ENCODE peak calls at places on chromosome 12, in eight cellular contexts. R is naive thymus-derived CD4-positive, alpha-beta T cell; U is CD8-positive, alpha-beta T cell; F is fibroblast of lung; L is ascending aorta; V is ovary; K is colonic mucosa; J is GM23338. M is an unnamed sample. For H3K4me1, the result is how much of the 10 kb centered on the place peaks cover.

GRCh38 chr12:124758266-124759200 is 105.1 kb downstream of the SCARB1 start:
- DNase-seq in F (no peak), K (no peak), V (no peak), U (no peak), R (no peak), J (no peak), L (no peak), M (no peak)

GRCh38 chr12:6943719-6944380 is at the start of the genes C12orf57 and RNU7-1:
- DNase-seq in U (peak), L (peak), K (peak), V (peak), R (no peak), J (peak), F (no peak), M (peak)

GRCh38 chr12:125435871-125436270 is 370.6 kb downstream of the AACS start:
- DNase-seq in U (no peak), J (no peak), V (no peak), K (no peak), L (no peak), F (no peak), R (no peak), M (no peak)

GRCh38 chr12:11836282-11836963 is 186.9 kb downstream of the ETV6 start:
- DNase-seq in U (no peak), K (no peak), J (no peak), L (peak), R (no peak), V (no peak), F (no peak), M (no peak)

GRCh38 chr12:100190013-100190394 is 10.6 kb upstream of the ACTR6 start:
- DNase-seq in R (no peak), L (no peak), J (no peak), U (no peak), K (no peak), V (no peak), F (no peak), M (no peak)

GRCh38 chr12:89752331-89752730 is 43.7 kb upstream of the ATP2B1 start:
- DNase-seq in J (no peak), U (no peak), F (no peak), K (no peak), V (no peak), L (no peak), R (no peak), M (no peak)

GRCh38 chr12:50188875-50189575 is 21.9 kb upstream of the CERS5 start:
- DNase-seq in J (no peak), F (no peak), L (no peak), U (no peak), K (peak), V (no peak), R (no peak), M (peak)

GRCh38 chr12:66210840-66211239 is 21.8 kb downstream of the IRAK3 start:
- DNase-seq in J (no peak), L (no peak), V (no peak), K (no peak), R (no peak), F (no peak), U (no peak), M (no peak)

GRCh38 chr12:33438890-33439586 is 581 bp downstream of the SYT10 start:
- DNase-seq in K (no peak), U (no peak), F (peak), L (no peak), J (peak), R (no peak), V (no peak), M (no peak)

GRCh38 chr12:25959069-25959961 is 833 bp downstream of the RASSF8 start:
- DNase-seq in V (peak), J (peak), L (peak), U (no peak), F (peak), R (no peak), K (peak), M (peak)

GRCh38 chr12:46627686-46628085 is 198.1 kb downstream of the SLC38A4 start:
- DNase-seq in F (peak), L (no peak), R (no peak), J (no peak), U (no peak), K (no peak), V (no peak), M (no peak)

GRCh38 chr12:122395319-122395718 is 27.1 kb downstream of the CLIP1 start:
- DNase-seq in R (no peak), F (peak), J (no peak), L (no peak), U (no peak), K (no peak), V (no peak), M (no peak)

GRCh38 chr12:13135336-13136178 is 32.1 kb upstream of the GSG1 start:
- DNase-seq in V (peak), L (peak), K (no peak), R (no peak), F (peak), U (no peak), J (peak), M (peak)

GRCh38 chr12:49369723-49370145 is 2.5 kb downstream of the SPATS2 start:
- DNase-seq in U (no peak), K (peak), L (no peak), F (peak), R (no peak), J (peak), V (no peak), M (no peak)

GRCh38 chr12:823043-823698 is 70.8 kb downstream of the WNK1 start:
- DNase-seq in F (no peak), K (no peak), J (no peak), R (no peak), L (no peak), U (no peak), V (no peak), M (no peak)

GRCh38 chr12:52207895-52208294 is 16.1 kb upstream of the KRT80 start:
- DNase-seq in L (no peak), U (no peak), F (peak), R (no peak), V (no peak), J (no peak), K (no peak), M (peak)

GRCh38 chr12:32302218-32302826 is 97.0 kb upstream of the FGD4 start:
- DNase-seq in U (no peak), R (no peak), K (no peak), L (no peak), F (peak), V (no peak), J (peak), M (no peak)

GRCh38 chr12:59904874-59905521 is 309.2 kb downstream of the SLC16A7 start:
- DNase-seq in U (no peak), V (no peak), R (no peak), J (no peak), K (no peak), F (peak), L (no peak), M (no peak)

DNA sequence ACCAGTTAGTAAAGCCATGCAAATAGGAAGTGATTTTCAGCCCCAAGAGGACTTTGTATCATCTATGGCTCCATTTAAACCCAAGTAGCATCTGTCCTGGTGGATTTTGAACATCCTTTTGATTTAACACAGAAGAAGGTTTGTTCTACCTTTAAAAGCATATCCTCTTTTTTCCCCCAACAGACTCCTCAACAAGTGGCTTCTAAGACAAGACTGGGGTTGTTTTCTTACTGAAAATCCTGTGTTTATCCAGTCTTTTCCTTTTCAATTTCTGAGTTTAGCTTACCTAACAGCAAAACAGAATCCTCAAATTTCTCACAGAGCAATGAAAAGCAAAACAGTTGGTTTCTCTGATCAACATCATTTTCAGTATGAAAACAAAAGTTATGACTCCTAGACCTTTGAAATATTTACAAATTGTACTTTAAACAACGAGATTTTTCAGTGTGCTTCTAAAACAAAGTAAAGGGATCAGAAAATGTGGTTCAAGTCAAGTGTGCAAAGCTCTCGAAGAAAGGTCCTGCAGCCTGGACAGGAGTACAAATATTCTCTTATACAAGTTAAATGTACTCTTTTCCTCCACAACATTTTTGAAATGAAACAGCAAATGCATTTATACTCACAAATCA is 2.8 kb downstream of the PHLDA1 start:
- DNase-seq in L (no peak), F (peak), V (no peak), R (no peak), J (no peak), U (no peak), K (no peak), M (no peak)
- H3K4me1 ChIP-seq in L (under half), F (under half), V (under half), R (under half), J (under half), U (under half), K (under half), M (under half)

DNA sequence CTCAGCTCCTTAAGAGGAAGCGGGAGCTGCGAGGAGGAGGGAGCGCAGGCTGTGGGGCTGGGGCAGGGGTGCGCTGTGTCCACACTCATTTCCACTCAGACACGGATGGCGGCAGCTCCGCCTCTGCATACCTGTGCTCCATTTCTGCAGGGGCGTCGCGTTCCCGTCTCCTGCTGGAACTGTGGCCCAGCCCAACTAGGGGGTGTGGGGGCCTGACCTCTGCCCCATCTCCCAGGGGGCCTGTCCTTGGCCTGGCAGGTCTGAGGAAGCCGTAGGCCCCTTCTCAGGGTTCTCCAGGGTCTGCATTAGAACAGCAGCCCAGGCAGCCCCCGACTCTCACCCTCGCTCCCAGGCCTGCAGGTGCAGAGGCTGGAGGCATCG is 31.2 kb downstream of the FBRSL1 start:
- DNase-seq in U (no peak), J (no peak), F (no peak), V (no peak), L (no peak), R (no peak), K (no peak), M (no peak)
- H3K4me1 ChIP-seq in U (under half), J (under half), F (under half), V (under half), L (under half), R (under half), K (under half), M (under half)

DNA sequence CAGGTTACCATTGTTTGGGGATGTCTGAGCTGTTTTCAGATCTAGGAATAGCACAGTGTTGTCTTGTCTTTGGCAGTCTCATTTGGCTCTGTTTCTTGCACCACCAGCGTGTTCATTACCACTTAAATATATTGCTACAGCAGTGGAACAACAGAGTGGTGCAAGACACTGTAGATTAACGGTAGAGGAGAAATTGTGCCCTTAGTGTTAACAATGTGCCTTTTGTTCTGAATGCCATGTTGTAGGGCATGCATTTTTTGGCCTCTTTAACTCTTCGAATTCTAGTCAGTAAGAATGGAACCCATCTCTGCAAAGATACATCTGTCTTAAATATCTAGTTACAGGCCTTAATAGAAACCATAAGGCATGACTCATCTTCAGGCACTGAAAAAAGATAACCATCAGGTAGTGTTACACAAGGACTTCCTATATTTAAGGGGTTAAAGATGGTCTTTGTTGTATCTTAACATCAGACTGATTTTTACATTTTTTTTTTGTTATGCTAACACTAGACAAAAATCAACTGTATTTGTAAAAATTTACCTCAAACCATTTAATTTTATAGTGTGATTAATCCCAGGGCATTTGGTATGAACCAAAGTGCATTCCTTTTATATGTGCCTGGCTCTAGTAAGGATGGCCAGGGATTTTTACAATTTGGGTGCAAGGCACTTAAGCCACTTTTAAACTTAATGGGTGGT is 12.9 kb downstream of the DYRK2 start:
- DNase-seq in F (peak), U (no peak), R (no peak), J (no peak), K (no peak), L (no peak), V (no peak), M (no peak)
- H3K4me1 ChIP-seq in F (under half), U (half or more), R (under half), J (under half), K (under half), L (under half), V (under half), M (under half)

GRCh38 chr12:9635014-9635413 is 27.3 kb upstream of the KLRB1 start:
- DNase-seq in R (no peak), L (no peak), U (no peak), J (no peak), K (no peak), V (no peak), F (no peak), M (no peak)
- H3K4me1 ChIP-seq in R (under half), L (under half), U (under half), J (under half), K (under half), V (under half), F (under half), M (under half)

DNA sequence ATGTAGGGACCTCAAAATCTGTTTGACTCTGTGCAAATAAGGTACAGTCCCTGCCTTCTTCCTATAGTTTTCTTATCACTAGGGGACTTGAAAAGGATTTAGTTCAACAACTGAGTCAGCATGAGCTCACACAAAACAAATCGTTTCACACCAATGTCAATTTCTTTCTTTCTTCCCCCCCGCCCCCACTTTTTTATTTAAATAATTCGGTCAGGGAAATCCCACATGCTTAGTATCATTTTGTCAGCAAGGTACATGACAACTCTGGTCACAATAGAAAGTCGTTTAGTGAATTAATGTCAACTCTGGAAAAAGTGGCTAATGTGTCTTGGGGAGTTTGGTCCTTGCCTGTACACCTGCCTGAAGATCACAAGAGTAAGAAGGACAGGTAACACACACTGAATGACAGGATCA is 232.2 kb upstream of the PLEKHG7 start:
- DNase-seq in L (no peak), F (no peak), K (no peak), U (no peak), J (no peak), R (no peak), V (no peak), M (no peak)
- H3K4me1 ChIP-seq in L (under half), F (under half), K (under half), U (under half), J (under half), R (under half), V (under half), M (under half)

DNA sequence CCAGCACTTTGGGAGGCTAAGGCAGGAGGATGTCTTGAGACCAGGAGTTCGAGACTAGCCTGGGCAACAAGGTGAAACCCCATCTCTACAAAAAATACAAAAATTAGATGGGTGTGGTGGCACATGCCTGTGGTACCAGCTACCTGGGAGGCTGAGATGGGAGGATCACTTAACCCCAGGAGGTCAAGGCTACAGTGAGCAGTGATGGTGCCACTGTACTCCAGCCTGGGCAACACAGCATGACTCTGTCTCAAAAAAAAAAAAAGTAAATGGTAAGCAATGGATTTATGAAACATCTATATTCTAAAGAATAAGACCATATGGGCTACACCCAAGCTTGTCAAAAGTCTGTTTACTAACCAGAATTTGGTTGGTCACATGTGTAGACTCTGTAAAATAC is 12.3 kb downstream of the FGD6 start:
- DNase-seq in U (no peak), R (no peak), V (no peak), J (no peak), F (no peak), K (no peak), L (no peak), M (no peak)
- H3K4me1 ChIP-seq in U (under half), R (under half), V (under half), J (half or more), F (under half), K (under half), L (under half), M (under half)

M was measured in prostate gland.